ENCODE peak calls at places on chromosomes 3 and 15, in five cellular contexts. One of them, this sample, is unnamed. For H3K9me2 and H4K20me1, the result is how much of the 10 kb centered on the place peaks cover.

GRCh38 chr15:40150163-40150925 is 10.5 kb upstream of the BUB1B start:
- DNase-seq in GM23248: peak
- DNase-seq in PC-3: peak
- DNase-seq in OCI-LY7: no peak
- DNase-seq in SK-N-SH: no peak
- DNase-seq in this sample: no peak

GRCh38 chr15:58830556-58830955 is 59.5 kb downstream of the MINDY2 start:
- DNase-seq in GM23248: no peak
- DNase-seq in PC-3: no peak
- DNase-seq in OCI-LY7: no peak
- DNase-seq in SK-N-SH: no peak
- DNase-seq in this sample: no peak

GRCh38 chr3:15241341-15241740 is 35.3 kb downstream of the CAPN7 start:
- DNase-seq in OCI-LY7: peak
- DNase-seq in GM23248: peak
- DNase-seq in SK-N-SH: no peak
- DNase-seq in PC-3: peak
- DNase-seq in this sample: peak

GRCh38 chr3:63519426-63519825 is 133.0 kb upstream of the SNTN start:
- DNase-seq in SK-N-SH: no peak
- DNase-seq in OCI-LY7: no peak
- DNase-seq in PC-3: no peak
- DNase-seq in GM23248: peak
- DNase-seq in this sample: no peak

GRCh38 chr3:170414202-170414663 is 4.4 kb upstream of the CLDN11 start:
- DNase-seq in PC-3: peak
- DNase-seq in GM23248: peak
- DNase-seq in OCI-LY7: peak
- DNase-seq in SK-N-SH: peak
- DNase-seq in this sample: peak

GRCh38 chr15:70055601-70056051 is 42.1 kb downstream of the TLE3 start:
- DNase-seq in SK-N-SH: peak
- DNase-seq in GM23248: no peak
- DNase-seq in OCI-LY7: no peak
- DNase-seq in PC-3: no peak
- DNase-seq in this sample: no peak

GRCh38 chr15:55764398-55764797 is 21.4 kb upstream of the PRTG start:
- DNase-seq in PC-3: no peak
- DNase-seq in GM23248: no peak
- DNase-seq in OCI-LY7: no peak
- DNase-seq in SK-N-SH: no peak
- DNase-seq in this sample: no peak

GRCh38 chr15:71096676-71097075 is 18.6 kb upstream of the THSD4 start:
- DNase-seq in OCI-LY7: no peak
- DNase-seq in GM23248: peak
- DNase-seq in PC-3: peak
- DNase-seq in SK-N-SH: no peak
- DNase-seq in this sample: no peak

GRCh38 chr15:99451484-99451883 is 114.3 kb upstream of the MEF2A start:
- DNase-seq in OCI-LY7: no peak
- DNase-seq in PC-3: no peak
- DNase-seq in SK-N-SH: no peak
- DNase-seq in GM23248: no peak
- DNase-seq in this sample: no peak

GRCh38 chr15:99453646-99454045 is 112.1 kb upstream of the MEF2A start:
- DNase-seq in GM23248: no peak
- DNase-seq in OCI-LY7: no peak
- DNase-seq in SK-N-SH: no peak
- DNase-seq in PC-3: no peak
- DNase-seq in this sample: no peak

GRCh38 chr15:99450896-99451358 is 114.9 kb upstream of the MEF2A start:
- DNase-seq in PC-3: no peak
- DNase-seq in GM23248: peak
- DNase-seq in OCI-LY7: no peak
- DNase-seq in SK-N-SH: no peak
- DNase-seq in this sample: no peak

GRCh38 chr15:99452728-99453643 is 112.8 kb upstream of the MEF2A start:
- DNase-seq in OCI-LY7: no peak
- DNase-seq in GM23248: no peak
- DNase-seq in PC-3: no peak
- DNase-seq in SK-N-SH: peak
- DNase-seq in this sample: no peak

GRCh38 chr15:99452010-99452409 is 113.8 kb upstream of the MEF2A start:
- DNase-seq in OCI-LY7: no peak
- DNase-seq in PC-3: no peak
- DNase-seq in SK-N-SH: no peak
- DNase-seq in GM23248: no peak
- DNase-seq in this sample: no peak
- H3K4me2 ChIP-seq in OCI-LY7: no peak
- H3K4me2 ChIP-seq in PC-3: no peak
- H3K4me2 ChIP-seq in SK-N-SH: no peak
- H3K4me2 ChIP-seq in GM23248: no peak
- H3K4me2 ChIP-seq in this sample: no peak

GRCh38 chr15:65633752-65634151 is 12.0 kb downstream of the SLC24A1 start:
- DNase-seq in OCI-LY7: no peak
- DNase-seq in GM23248: no peak
- DNase-seq in PC-3: no peak
- DNase-seq in SK-N-SH: no peak
- DNase-seq in this sample: no peak
- H3K9me2 ChIP-seq in OCI-LY7: under half
- H3K9me2 ChIP-seq in GM23248: under half
- H3K9me2 ChIP-seq in PC-3: under half
- H3K9me2 ChIP-seq in SK-N-SH: under half
- H3K9me2 ChIP-seq in this sample: under half

GRCh38 chr3:49716169-49716568 is 3.3 kb downstream of the AMIGO3 start:
- DNase-seq in PC-3: no peak
- DNase-seq in SK-N-SH: peak
- DNase-seq in GM23248: no peak
- DNase-seq in OCI-LY7: no peak
- DNase-seq in this sample: no peak

GRCh38 chr3:49719214-49719884 is at the start of gene AMIGO3:
- DNase-seq in OCI-LY7: peak
- DNase-seq in GM23248: peak
- DNase-seq in PC-3: peak
- DNase-seq in SK-N-SH: peak
- DNase-seq in this sample: peak

GRCh38 chr3:49718419-49719213 is 868 bp downstream of the AMIGO3 start:
- DNase-seq in PC-3: no peak
- DNase-seq in OCI-LY7: no peak
- DNase-seq in SK-N-SH: no peak
- DNase-seq in GM23248: no peak
- DNase-seq in this sample: no peak

GRCh38 chr3:49716691-49717538 is 2.6 kb downstream of the AMIGO3 start:
- DNase-seq in GM23248: no peak
- DNase-seq in SK-N-SH: peak
- DNase-seq in PC-3: no peak
- DNase-seq in OCI-LY7: no peak
- DNase-seq in this sample: no peak

DNA sequence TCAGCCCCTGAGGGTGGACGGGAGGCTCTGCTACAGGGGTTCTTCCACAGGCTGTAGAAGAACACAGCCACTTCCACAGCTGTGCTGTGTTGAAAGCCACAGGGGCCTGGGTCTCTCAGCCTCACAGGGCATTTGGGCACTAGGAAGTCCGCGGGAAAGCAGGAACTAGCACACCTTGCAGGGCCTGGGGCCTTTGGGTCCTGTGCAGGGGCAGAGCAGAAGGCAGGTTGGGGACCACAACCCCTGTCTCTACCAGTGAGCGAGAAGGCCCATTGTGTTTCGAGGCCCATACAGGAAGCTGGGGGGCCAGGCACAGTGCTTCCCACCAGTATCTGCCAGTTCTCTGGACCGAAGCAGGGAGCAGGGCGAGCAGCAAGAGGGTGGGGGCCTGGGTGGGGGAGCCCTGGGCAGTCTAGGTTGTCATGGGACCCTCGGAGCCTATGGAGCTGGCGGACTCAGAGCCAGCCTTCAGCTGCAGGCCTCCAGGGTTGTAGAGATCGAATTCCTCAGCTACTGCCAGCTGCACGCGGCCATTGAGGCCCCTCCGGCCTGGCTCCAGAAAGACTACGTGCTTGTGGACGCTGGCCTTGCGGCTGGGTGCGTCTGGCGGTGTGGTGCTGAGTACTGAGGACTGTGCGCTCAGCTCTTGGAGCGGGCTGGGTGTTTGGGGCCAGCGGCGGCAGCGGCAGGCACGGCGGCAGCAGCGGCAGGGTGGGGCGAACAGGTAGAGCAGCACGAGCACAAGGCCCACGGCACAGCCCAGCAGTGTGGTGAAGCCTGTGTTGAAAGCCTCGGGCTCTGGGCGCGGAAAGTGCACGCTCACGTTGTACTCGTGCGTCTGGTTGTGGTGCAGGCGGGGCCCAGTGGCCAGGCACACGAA is 1.7 kb downstream of the AMIGO3 start:
- DNase-seq in PC-3: no peak
- DNase-seq in OCI-LY7: no peak
- DNase-seq in GM23248: no peak
- DNase-seq in SK-N-SH: peak
- DNase-seq in this sample: no peak
- H4K20me1 ChIP-seq in PC-3: under half
- H4K20me1 ChIP-seq in OCI-LY7: under half
- H4K20me1 ChIP-seq in GM23248: under half
- H4K20me1 ChIP-seq in SK-N-SH: under half
- H4K20me1 ChIP-seq in this sample: under half

GRCh38 chr3:155230382-155230781 is 63.1 kb downstream of the STRIT1 start:
- DNase-seq in SK-N-SH: no peak
- DNase-seq in OCI-LY7: no peak
- DNase-seq in PC-3: no peak
- DNase-seq in GM23248: peak
- DNase-seq in this sample: no peak

GRCh38 chr3:155229086-155229485 is 64.4 kb downstream of the STRIT1 start:
- DNase-seq in OCI-LY7: no peak
- DNase-seq in PC-3: no peak
- DNase-seq in SK-N-SH: no peak
- DNase-seq in GM23248: no peak
- DNase-seq in this sample: no peak

GRCh38 chr3:155231792-155232191 is 61.7 kb downstream of the STRIT1 start:
- DNase-seq in SK-N-SH: no peak
- DNase-seq in GM23248: no peak
- DNase-seq in PC-3: no peak
- DNase-seq in OCI-LY7: no peak
- DNase-seq in this sample: no peak

GRCh38 chr3:155233213-155233612 is 60.3 kb downstream of the STRIT1 start:
- DNase-seq in PC-3: peak
- DNase-seq in GM23248: peak
- DNase-seq in SK-N-SH: peak
- DNase-seq in OCI-LY7: no peak
- DNase-seq in this sample: no peak

DNA sequence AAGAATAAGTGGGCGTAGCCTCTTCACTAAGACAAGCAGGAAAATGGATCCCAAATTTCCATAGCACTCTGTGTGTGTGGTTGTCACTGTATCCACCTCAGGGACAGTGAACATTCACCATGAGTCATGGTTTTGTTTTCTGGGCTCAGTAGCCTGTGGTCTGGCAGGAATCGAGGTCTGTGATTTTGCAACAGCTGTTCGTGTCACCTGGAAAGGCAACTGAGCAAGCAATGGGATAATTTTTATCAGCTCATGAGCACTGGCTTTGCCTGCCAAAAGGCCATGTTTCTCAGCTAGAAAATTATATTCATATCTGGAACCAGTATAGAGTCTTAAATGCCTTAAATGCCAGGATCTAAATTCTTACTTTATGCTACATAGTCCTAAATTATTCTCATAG is 60.9 kb downstream of the STRIT1 start:
- DNase-seq in PC-3: peak
- DNase-seq in SK-N-SH: peak
- DNase-seq in OCI-LY7: peak
- DNase-seq in GM23248: peak
- DNase-seq in this sample: no peak
- H3K4me2 ChIP-seq in PC-3: peak
- H3K4me2 ChIP-seq in SK-N-SH: peak
- H3K4me2 ChIP-seq in OCI-LY7: peak
- H3K4me2 ChIP-seq in GM23248: peak
- H3K4me2 ChIP-seq in this sample: no peak